ENCODE peak calls at places on chromosome 20, in ten cellular contexts. W is mammary epithelial cell; U is tibial artery; D is upper lobe of right lung; M is body of pancreas; G is fibroblast of lung; B is A673; E is CD8-positive, alpha-beta memory T cell; C is kidney; Y is PC-3. O is an unnamed sample. For H3K9me3, the result is how much of the 10 kb centered on the place peaks cover.

GRCh38 chr20:5524886-5525285 is 208.1 kb upstream of the PROKR2 start:
- DNase-seq in W (no peak), Y (no peak), D (no peak), E (no peak), B (peak), U (no peak), C (no peak), M (no peak), G (no peak), O (no peak)

GRCh38 chr20:48025061-48025515 is 239.8 kb upstream of the SULF2 start:
- DNase-seq in C (no peak), W (peak), D (no peak), U (peak), M (no peak), Y (peak), B (no peak), G (peak), E (no peak), O (peak)

GRCh38 chr20:47295921-47296426 is 60.5 kb downstream of the ZMYND8 start:
- DNase-seq in D (no peak), W (peak), C (no peak), B (no peak), G (peak), U (no peak), E (no peak), M (peak), Y (peak), O (peak)

GRCh38 chr20:61908057-61909026 is 157.3 kb downstream of the TAF4 start:
- DNase-seq in U (no peak), D (no peak), G (no peak), Y (no peak), C (peak), W (no peak), B (no peak), M (no peak), E (no peak), O (no peak)

GRCh38 chr20:3788685-3789155 is 2.2 kb upstream of the CENPB start:
- DNase-seq in B (no peak), Y (peak), C (peak), E (no peak), G (no peak), U (no peak), W (no peak), D (no peak), M (no peak), O (no peak)

GRCh38 chr20:57657537-57658446 is 37.6 kb upstream of the ZBP1 start:
- DNase-seq in M (peak), B (peak), G (no peak), U (no peak), D (peak), Y (no peak), W (peak), C (peak), E (peak), O (peak)

GRCh38 chr20:48502016-48502415 is 325.8 kb downstream of the PREX1 start:
- DNase-seq in W (no peak), G (no peak), B (no peak), Y (no peak), E (no peak), D (no peak), M (no peak), U (no peak), C (no peak), O (no peak)

GRCh38 chr20:4924032-4924431 is 77.3 kb downstream of the SLC23A2 start:
- DNase-seq in M (no peak), B (no peak), U (no peak), Y (no peak), W (no peak), G (no peak), E (no peak), D (no peak), C (no peak), O (no peak)

GRCh38 chr20:34083137-34083536 is 28.9 kb downstream of the EIF2S2 start:
- DNase-seq in Y (peak), D (peak), U (peak), C (peak), G (peak), W (peak), M (peak), E (no peak), B (peak), O (peak)

GRCh38 chr20:47970282-47970903 is 185.1 kb upstream of the SULF2 start:
- DNase-seq in Y (peak), E (no peak), W (no peak), M (no peak), U (no peak), G (peak), C (no peak), D (no peak), B (no peak), O (no peak)

GRCh38 chr20:37458761-37459160 is 62.3 kb upstream of the NNAT start:
- DNase-seq in W (no peak), D (no peak), E (no peak), M (no peak), Y (no peak), G (no peak), C (no peak), U (no peak), B (no peak), O (no peak)

GRCh38 chr20:33209789-33210188 is 7.4 kb upstream of the BPIFA3 start:
- DNase-seq in G (peak), M (peak), Y (peak), B (peak), W (peak), D (peak), E (peak), C (peak), U (peak), O (peak)

GRCh38 chr20:52833901-52834300 is 138.3 kb upstream of the TSHZ2 start:
- DNase-seq in W (no peak), E (no peak), C (no peak), M (no peak), Y (no peak), D (no peak), G (no peak), U (no peak), B (no peak), O (no peak)

GRCh38 chr20:61942526-61942925 is 123.2 kb downstream of the TAF4 start:
- DNase-seq in D (peak), U (peak), W (no peak), C (peak), B (no peak), E (no peak), G (no peak), Y (no peak), M (peak), O (no peak)

GRCh38 chr20:10671221-10671849 is 2.5 kb downstream of the JAG1 start:
- DNase-seq in M (peak), W (peak), E (no peak), G (peak), C (peak), U (peak), D (peak), B (peak), Y (peak), O (peak)

GRCh38 chr20:32872266-32872665 is 13.5 kb downstream of the EFCAB8 start:
- DNase-seq in E (no peak), B (no peak), C (peak), M (no peak), D (no peak), Y (no peak), G (no peak), W (no peak), U (no peak), O (peak)

GRCh38 chr20:51634257-51634656 is 91.7 kb upstream of the NFATC2 start:
- DNase-seq in U (no peak), E (no peak), C (no peak), W (no peak), G (no peak), D (no peak), Y (peak), M (peak), B (peak), O (no peak)

GRCh38 chr20:59933849-59934585 is 580 bp upstream of the SYCP2 start:
- DNase-seq in E (peak), U (peak), M (peak), D (peak), B (peak), W (peak), Y (peak), C (peak), G (peak), O (peak)

GRCh38 chr20:61120595-61121515 is 131.2 kb upstream of the CDH4 start:
- DNase-seq in G (peak), Y (peak), D (peak), W (peak), M (peak), U (peak), B (peak), C (no peak), E (no peak), O (peak)

GRCh38 chr20:56885521-56885920 is 256.4 kb downstream of the TFAP2C start:
- DNase-seq in M (no peak), B (no peak), E (no peak), G (no peak), W (no peak), C (no peak), Y (no peak), U (no peak), D (no peak), O (no peak)

GRCh38 chr20:34628026-34628425 is 48.9 kb downstream of the PIGU start:
- DNase-seq in Y (peak), M (no peak), B (no peak), W (no peak), D (no peak), E (no peak), G (no peak), C (no peak), U (no peak), O (no peak)

GRCh38 chr20:56582557-56582956 is 46.5 kb upstream of the TFAP2C start:
- DNase-seq in W (no peak), E (no peak), C (no peak), G (no peak), M (no peak), B (peak), Y (no peak), D (no peak), U (no peak), O (no peak)

GRCh38 chr20:48841861-48842529 is 14.2 kb upstream of the PREX1 start:
- DNase-seq in Y (peak), M (no peak), D (no peak), U (no peak), G (peak), B (peak), C (no peak), W (peak), E (no peak), O (no peak)

GRCh38 chr20:6007529-6008103 is 46.2 kb downstream of the LRRN4 start:
- DNase-seq in W (no peak), U (no peak), Y (peak), M (no peak), D (no peak), G (no peak), B (no peak), E (no peak), C (no peak), O (no peak)

DNA sequence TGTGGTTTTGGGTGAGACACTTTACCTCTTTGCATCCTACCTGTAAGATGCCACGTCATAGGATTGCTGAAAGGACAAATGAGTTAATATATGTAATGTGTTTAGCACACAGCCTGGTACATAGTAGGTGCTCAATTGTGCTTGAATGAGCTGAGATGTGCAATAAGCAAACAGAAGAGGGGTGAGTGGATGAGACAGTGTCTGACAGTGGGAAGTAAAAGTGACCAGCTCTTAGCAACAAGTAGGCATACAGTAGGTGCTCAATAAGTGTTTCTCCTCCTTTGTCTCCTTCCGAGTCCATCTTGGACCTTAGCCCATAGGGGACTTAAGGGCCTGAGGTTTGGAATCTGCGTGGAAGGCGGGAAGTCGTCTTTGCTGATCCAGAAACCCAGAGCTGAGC is 104.7 kb downstream of the CEBPB start:
- DNase-seq in B (no peak), G (no peak), W (no peak), E (no peak), Y (peak), D (no peak), U (no peak), C (no peak), M (no peak), O (no peak)
- H3K27ac ChIP-seq in B (no peak), G (peak), W (no peak), E (no peak), Y (no peak), D (peak), U (peak), C (no peak), M (no peak), O (peak)

GRCh38 chr20:7038029-7038428 is 270.5 kb downstream of the BMP2 start:
- DNase-seq in Y (no peak), U (no peak), M (no peak), C (no peak), G (peak), W (peak), B (no peak), D (no peak), E (no peak), O (no peak)
- H3K9me3 ChIP-seq in Y (under half), U (under half), M (under half), C (under half), G (under half), W (under half), B (under half), D (under half), E (under half), O (under half)

GRCh38 chr20:44566811-44567210 is 15.6 kb upstream of the PKIG start:
- DNase-seq in M (no peak), D (no peak), G (no peak), E (no peak), B (no peak), W (peak), C (no peak), Y (no peak), U (no peak), O (no peak)

GRCh38 chr20:44570369-44570768 is 12.0 kb upstream of the PKIG start:
- DNase-seq in M (no peak), B (no peak), D (no peak), G (no peak), C (no peak), E (no peak), U (no peak), W (no peak), Y (no peak), O (no peak)

GRCh38 chr20:44561876-44562275 is 20.5 kb upstream of the PKIG start:
- DNase-seq in G (no peak), W (no peak), B (no peak), U (no peak), D (no peak), M (no peak), E (no peak), Y (no peak), C (no peak), O (no peak)

GRCh38 chr20:44571367-44571766 is 11.0 kb upstream of the PKIG start:
- DNase-seq in G (peak), C (no peak), Y (no peak), E (no peak), W (no peak), M (no peak), D (no peak), U (no peak), B (no peak), O (no peak)

GRCh38 chr20:44566018-44566417 is 16.4 kb upstream of the PKIG start:
- DNase-seq in U (no peak), E (no peak), M (no peak), C (no peak), Y (peak), D (no peak), W (no peak), G (no peak), B (no peak), O (no peak)
- H3K27ac ChIP-seq in U (no peak), E (no peak), M (no peak), C (no peak), Y (no peak), D (no peak), W (no peak), G (no peak), B (no peak), O (no peak)

GRCh38 chr20:29876911-29877285 is 1380.6 kb upstream of the DEFB115 start:
- DNase-seq in M (no peak), Y (no peak), B (no peak), C (peak), E (no peak), G (no peak), D (peak), W (no peak), U (no peak), O (no peak)
- H3K9me3 ChIP-seq in M (under half), Y (under half), B (under half), C (under half), E (under half), G (under half), D (under half), W (under half), U (under half), O (under half)

DNA sequence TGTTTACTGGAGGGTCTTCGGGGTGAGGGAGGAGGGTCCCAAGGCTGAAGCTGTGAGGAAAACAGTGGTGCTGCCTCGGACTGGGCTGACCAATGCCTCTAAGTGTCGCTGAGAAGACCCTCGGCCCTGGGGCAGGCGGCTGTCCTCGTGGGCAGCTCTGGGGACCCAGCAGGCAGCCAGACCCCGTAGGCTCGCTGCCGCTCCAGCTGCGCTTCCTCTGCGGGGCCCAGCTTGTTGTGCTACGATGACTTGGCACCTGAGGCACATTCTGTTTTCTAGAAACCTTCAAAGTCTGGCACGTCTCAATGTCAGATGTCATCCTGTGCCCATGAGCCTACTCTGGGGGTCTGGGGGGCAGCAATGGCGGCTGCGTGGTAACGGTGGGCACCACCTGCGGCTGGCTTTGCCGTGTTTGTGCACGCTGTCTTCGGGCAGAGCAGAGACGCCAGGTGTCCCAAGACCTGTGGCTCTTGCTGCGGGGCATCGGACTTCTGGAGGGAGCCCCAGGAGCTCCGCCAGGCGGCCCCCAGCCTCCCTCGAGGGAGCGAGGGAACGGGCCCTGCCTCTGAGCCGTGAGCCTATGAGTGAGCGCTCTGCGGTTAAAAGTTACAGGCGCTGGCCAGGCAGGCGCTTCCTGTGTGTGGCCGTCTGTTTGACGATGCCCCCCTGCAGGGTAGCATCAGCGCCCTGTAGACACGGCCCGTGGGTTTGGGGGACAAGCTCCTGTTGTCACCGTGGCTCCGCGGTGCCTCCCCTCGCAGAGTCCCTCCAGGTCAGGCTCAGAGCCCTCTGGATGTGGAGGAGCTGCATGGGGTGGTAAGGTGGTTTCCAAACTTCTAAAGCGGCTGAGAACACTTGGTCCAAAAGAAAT is 6.8 kb downstream of the SLC17A9 start:
- DNase-seq in U (no peak), Y (no peak), W (no peak), E (no peak), D (no peak), G (no peak), M (no peak), B (no peak), C (peak), O (no peak)
- H3K27ac ChIP-seq in U (no peak), Y (no peak), W (no peak), E (no peak), D (no peak), G (no peak), M (no peak), B (no peak), C (no peak), O (no peak)

GRCh38 chr20:22499475-22500174 is 84.7 kb downstream of the FOXA2 start:
- DNase-seq in C (no peak), Y (no peak), G (no peak), E (no peak), U (no peak), M (no peak), W (no peak), B (no peak), D (no peak), O (no peak)
- H3K9me3 ChIP-seq in C (under half), Y (under half), G (under half), E (under half), U (under half), M (under half), W (under half), B (under half), D (under half), O (under half)

O was measured in thyroid gland.